ENCODE peak calls at places on chromosome 18, in four cellular contexts. One of them, this sample, is unnamed.

GRCh38 chr18:11529081-11529480 is 80.3 kb upstream of the SLC35G4 start:
- DNase-seq in DMS153: no peak
- DNase-seq in RWPE1: no peak
- DNase-seq in GM12865: no peak
- DNase-seq in this sample: no peak

GRCh38 chr18:45332911-45333310 is 282.4 kb upstream of the SLC14A2 start:
- DNase-seq in DMS153: no peak
- DNase-seq in RWPE1: no peak
- DNase-seq in GM12865: no peak
- DNase-seq in this sample: no peak

GRCh38 chr18:77811510-77811909 is 561.9 kb downstream of the GALR1 start:
- DNase-seq in DMS153: peak
- DNase-seq in RWPE1: peak
- DNase-seq in GM12865: no peak
- DNase-seq in this sample: peak

GRCh38 chr18:60965856-60966255 is 367.4 kb upstream of the CDH20 start:
- DNase-seq in DMS153: no peak
- DNase-seq in RWPE1: no peak
- DNase-seq in GM12865: no peak
- DNase-seq in this sample: no peak

GRCh38 chr18:10519999-10520935 is 5.6 kb upstream of the NAPG start:
- DNase-seq in DMS153: peak
- DNase-seq in RWPE1: peak
- DNase-seq in GM12865: peak
- DNase-seq in this sample: peak

GRCh38 chr18:8362863-8363262 is 246.4 kb upstream of the RAB12 start:
- DNase-seq in DMS153: no peak
- DNase-seq in RWPE1: no peak
- DNase-seq in GM12865: no peak
- DNase-seq in this sample: no peak

GRCh38 chr18:35458677-35459441 is 38.9 kb downstream of the INO80C start:
- DNase-seq in DMS153: no peak
- DNase-seq in RWPE1: no peak
- DNase-seq in GM12865: peak
- DNase-seq in this sample: peak

GRCh38 chr18:2529154-2529553 is 42.2 kb downstream of the METTL4 start:
- DNase-seq in DMS153: no peak
- DNase-seq in RWPE1: no peak
- DNase-seq in GM12865: no peak
- DNase-seq in this sample: no peak

GRCh38 chr18:70490008-70490933 is 201.4 kb downstream of the SOCS6 start:
- DNase-seq in DMS153: peak
- DNase-seq in RWPE1: peak
- DNase-seq in GM12865: peak
- DNase-seq in this sample: peak

GRCh38 chr18:22538463-22538862 is 120.7 kb upstream of the CTAGE1 start:
- DNase-seq in DMS153: no peak
- DNase-seq in RWPE1: no peak
- DNase-seq in GM12865: no peak
- DNase-seq in this sample: no peak

GRCh38 chr18:63399300-63399699 is 23.0 kb downstream of the VPS4B start:
- DNase-seq in DMS153: no peak
- DNase-seq in RWPE1: no peak
- DNase-seq in GM12865: no peak
- DNase-seq in this sample: no peak

This sample was measured in left kidney.